ENCODE peak calls at places on chromosomes 6 and 20, in ten cellular contexts. N is GM23248; A is neural progenitor cell; O is CD8-positive, alpha-beta memory T cell; S is bronchial epithelial cell; T is aorta; H is A549; D is AG04450; U is fibroblast of mammary gland; E is astrocyte of the spinal cord. V is an unnamed sample.

GRCh38 chr6:72966628-72967280 is 258.5 kb downstream of the KHDC1L start:
- DNase-seq in N (peak), A (no peak), O (no peak), S (peak), T (no peak), H (no peak), D (no peak), U (peak), E (peak), V (peak)

GRCh38 chr6:170052991-170053821 is 237.7 kb downstream of the DLL1 start:
- DNase-seq in N (no peak), A (no peak), O (no peak), S (no peak), T (peak), H (no peak), D (no peak), U (no peak), E (no peak), V (no peak)

GRCh38 chr20:61353261-61353995 is 101.4 kb downstream of the CDH4 start:
- DNase-seq in N (peak), A (no peak), O (no peak), S (peak), T (no peak), H (no peak), D (no peak), U (peak), E (peak), V (peak)

GRCh38 chr6:150527100-150527499 is 72.6 kb upstream of the PLEKHG1 start:
- DNase-seq in N (peak), A (no peak), O (no peak), S (peak), T (peak), H (no peak), D (no peak), U (no peak), E (peak), V (peak)

GRCh38 chr6:27514906-27515495 is 42.1 kb upstream of the ZNF184 start:
- DNase-seq in N (no peak), A (no peak), O (no peak), S (no peak), T (no peak), H (no peak), D (no peak), U (no peak), E (no peak), V (no peak)

GRCh38 chr6:161131367-161131766 is 139.8 kb downstream of the MAP3K4 start:
- DNase-seq in N (no peak), A (no peak), O (no peak), S (no peak), T (no peak), H (no peak), D (no peak), U (no peak), E (no peak), V (no peak)

GRCh38 chr6:21295846-21296245 is 297.7 kb upstream of the SOX4 start:
- DNase-seq in N (no peak), A (no peak), O (no peak), S (no peak), T (no peak), H (no peak), D (peak), U (no peak), E (no peak), V (no peak)

GRCh38 chr6:52416629-52417151 is 3.5 kb upstream of the EFHC1 start:
- DNase-seq in N (peak), A (peak), O (peak), S (peak), T (no peak), H (peak), D (no peak), U (peak), E (peak), V (peak)

GRCh38 chr20:44911264-44911921 is 1.5 kb downstream of the PABPC1L start:
- DNase-seq in N (peak), A (peak), O (peak), S (peak), T (no peak), H (peak), D (no peak), U (peak), E (peak), V (peak)

GRCh38 chr6:157603314-157603940 is 219.6 kb upstream of the SNX9 start:
- DNase-seq in N (no peak), A (no peak), O (no peak), S (no peak), T (no peak), H (no peak), D (no peak), U (no peak), E (no peak), V (no peak)

GRCh38 chr6:2448826-2449571 is 203.6 kb upstream of the GMDS start:
- DNase-seq in N (peak), A (peak), O (no peak), S (peak), T (no peak), H (peak), D (peak), U (peak), E (peak), V (peak)

GRCh38 chr6:122609881-122610689 is at the start of gene PKIB:
- DNase-seq in N (peak), A (peak), O (peak), S (peak), T (peak), H (peak), D (no peak), U (peak), E (peak), V (peak)

GRCh38 chr20:8997720-8998119 is 71.2 kb upstream of the PLCB4 start:
- DNase-seq in N (no peak), A (no peak), O (no peak), S (no peak), T (no peak), H (no peak), D (no peak), U (no peak), E (no peak), V (no peak)

GRCh38 chr6:116447496-116448011 is 13.6 kb upstream of the CALHM6 start:
- DNase-seq in N (peak), A (no peak), O (no peak), S (peak), T (no peak), H (peak), D (peak), U (peak), E (peak), V (peak)

GRCh38 chr6:41974281-41974825 is 32.7 kb upstream of the CCND3 start:
- DNase-seq in N (no peak), A (no peak), O (no peak), S (no peak), T (no peak), H (no peak), D (no peak), U (no peak), E (no peak), V (no peak)

GRCh38 chr20:58011106-58011946 is 217.1 kb downstream of the ANKRD60 start:
- DNase-seq in N (no peak), A (no peak), O (no peak), S (no peak), T (no peak), H (no peak), D (no peak), U (no peak), E (no peak), V (no peak)

GRCh38 chr6:11218827-11219826 is 13.3 kb downstream of the NEDD9 start:
- DNase-seq in N (no peak), A (no peak), O (no peak), S (peak), T (peak), H (peak), D (no peak), U (no peak), E (no peak), V (no peak)

GRCh38 chr6:5205877-5206840 is 54.6 kb downstream of the LYRM4 start:
- DNase-seq in N (peak), A (no peak), O (no peak), S (peak), T (peak), H (peak), D (no peak), U (no peak), E (peak), V (peak)

GRCh38 chr6:5529733-5530132 is 268.4 kb downstream of the FARS2 start:
- DNase-seq in N (peak), A (no peak), O (no peak), S (no peak), T (no peak), H (no peak), D (no peak), U (peak), E (peak), V (no peak)

GRCh38 chr6:155377061-155377460 is 62.8 kb upstream of the TFB1M start:
- DNase-seq in N (peak), A (no peak), O (no peak), S (peak), T (no peak), H (peak), D (peak), U (peak), E (peak), V (peak)

GRCh38 chr6:168152306-168152963 is 73.4 kb upstream of the FRMD1 start:
- DNase-seq in N (no peak), A (no peak), O (no peak), S (no peak), T (no peak), H (no peak), D (no peak), U (no peak), E (no peak), V (no peak)

DNA sequence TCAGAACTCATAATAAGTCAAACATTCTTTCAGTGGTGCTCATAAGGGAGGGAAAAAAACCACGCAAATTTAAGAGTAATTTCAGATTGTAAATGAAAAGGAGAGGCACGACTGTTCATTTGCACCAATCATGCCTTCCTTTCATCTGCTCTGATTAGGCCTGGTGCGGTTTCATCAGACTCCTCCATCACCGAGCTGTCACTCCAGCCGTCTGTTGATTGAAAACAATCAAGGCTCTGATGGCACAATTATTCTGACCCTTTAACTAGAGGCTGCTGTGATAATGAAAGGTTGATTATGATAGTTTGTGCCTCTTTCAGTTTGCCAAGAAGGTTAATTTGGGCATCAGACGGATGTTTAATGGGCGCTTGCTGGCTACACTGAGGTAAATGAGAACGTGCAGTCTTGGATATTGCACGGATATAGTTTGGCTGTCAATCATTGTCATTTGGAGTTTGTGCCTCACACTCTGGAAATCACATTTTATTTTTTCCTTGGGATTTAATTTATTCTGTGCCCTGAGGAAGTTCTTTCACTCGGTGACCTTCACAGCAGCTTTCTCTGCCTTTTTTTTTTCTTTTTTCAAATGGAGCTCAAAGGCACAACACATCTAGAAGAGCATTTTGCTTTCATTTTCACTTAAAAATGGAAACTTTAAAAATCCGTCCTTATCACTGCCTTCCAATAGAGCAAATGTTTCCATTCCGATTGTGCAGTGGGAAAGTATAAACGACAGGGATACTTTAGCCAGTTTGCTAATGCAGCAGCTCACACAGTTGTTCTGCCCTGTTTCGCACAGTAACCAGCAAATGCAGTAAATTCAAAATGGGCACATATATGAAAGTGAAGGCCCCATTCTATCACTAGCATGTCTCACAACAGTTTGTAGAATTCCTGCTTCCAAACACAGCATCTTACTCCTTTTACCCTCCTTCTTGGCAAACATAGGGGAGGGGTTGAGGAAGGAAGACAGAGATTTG is 172.8 kb downstream of the KLHL32 start:
- DNase-seq in N (peak), A (no peak), O (no peak), S (no peak), T (no peak), H (no peak), D (no peak), U (no peak), E (no peak), V (no peak)
- H3K4me3 ChIP-seq in N (peak), A (no peak), O (no peak), S (no peak), T (no peak), H (no peak), D (no peak), U (no peak), E (no peak), V (no peak)

GRCh38 chr6:69988458-69989126 is 122.2 kb downstream of the COL19A1 start:
- DNase-seq in N (no peak), A (no peak), O (no peak), S (no peak), T (no peak), H (no peak), D (no peak), U (no peak), E (no peak), V (no peak)
- H3K4me3 ChIP-seq in N (no peak), A (no peak), O (no peak), S (no peak), T (no peak), H (no peak), D (no peak), U (no peak), E (no peak), V (no peak)

GRCh38 chr20:63008541-63009043 is 1.8 kb upstream of the BHLHE23 start:
- DNase-seq in N (no peak), A (no peak), O (no peak), S (no peak), T (no peak), H (no peak), D (no peak), U (no peak), E (no peak), V (no peak)
- H3K4me3 ChIP-seq in N (no peak), A (peak), O (no peak), S (no peak), T (no peak), H (no peak), D (no peak), U (no peak), E (no peak), V (no peak)

GRCh38 chr20:48820649-48820973 is 7.2 kb downstream of the PREX1 start:
- DNase-seq in N (no peak), A (no peak), O (no peak), S (no peak), T (no peak), H (no peak), D (no peak), U (no peak), E (no peak), V (no peak)

GRCh38 chr20:48819813-48820648 is 7.8 kb downstream of the PREX1 start:
- DNase-seq in N (no peak), A (no peak), O (no peak), S (no peak), T (no peak), H (no peak), D (no peak), U (no peak), E (no peak), V (no peak)

GRCh38 chr20:48818481-48818987 is 9.3 kb downstream of the PREX1 start:
- DNase-seq in N (no peak), A (no peak), O (peak), S (no peak), T (no peak), H (no peak), D (no peak), U (no peak), E (no peak), V (no peak)

GRCh38 chr20:48818031-48818370 is 9.8 kb downstream of the PREX1 start:
- DNase-seq in N (no peak), A (no peak), O (no peak), S (no peak), T (no peak), H (no peak), D (no peak), U (no peak), E (no peak), V (no peak)

GRCh38 chr20:48819089-48819488 is 8.7 kb downstream of the PREX1 start:
- DNase-seq in N (no peak), A (no peak), O (no peak), S (no peak), T (no peak), H (no peak), D (no peak), U (no peak), E (no peak), V (no peak)
- H3K4me3 ChIP-seq in N (no peak), A (no peak), O (peak), S (no peak), T (no peak), H (no peak), D (no peak), U (no peak), E (no peak), V (no peak)

DNA sequence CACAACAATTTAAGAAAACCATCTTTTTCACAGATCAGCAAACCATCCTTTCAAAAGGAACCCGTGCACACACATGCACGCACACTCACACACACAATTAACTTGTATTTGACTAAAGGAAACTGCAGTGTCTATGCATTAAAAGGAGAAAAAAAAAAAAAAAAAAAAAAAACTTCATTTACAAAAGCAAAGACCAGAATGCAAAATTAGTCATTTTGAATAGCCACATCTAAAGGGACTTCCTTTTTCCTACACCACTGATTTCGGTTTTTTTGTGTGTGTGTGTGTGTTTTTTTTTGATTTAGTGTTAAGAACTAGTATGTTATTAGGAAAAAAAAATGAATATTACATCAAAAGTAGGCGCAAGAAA is 6.3 kb downstream of the ZMYND8 start:
- DNase-seq in N (no peak), A (no peak), O (no peak), S (no peak), T (no peak), H (no peak), D (no peak), U (no peak), E (no peak), V (no peak)
- H3K4me3 ChIP-seq in N (peak), A (peak), O (peak), S (no peak), T (no peak), H (no peak), D (no peak), U (no peak), E (no peak), V (peak)

GRCh38 chr20:3797226-3797545 is 1.1 kb downstream of the CDC25B start:
- DNase-seq in N (no peak), A (no peak), O (peak), S (no peak), T (no peak), H (no peak), D (no peak), U (no peak), E (no peak), V (no peak)
- H3K4me3 ChIP-seq in N (peak), A (peak), O (peak), S (peak), T (no peak), H (peak), D (peak), U (peak), E (peak), V (peak)

GRCh38 chr6:15268130-15268908 is 22.4 kb downstream of the JARID2 start:
- DNase-seq in N (peak), A (peak), O (no peak), S (no peak), T (no peak), H (no peak), D (no peak), U (no peak), E (no peak), V (no peak)
- H3K4me3 ChIP-seq in N (peak), A (peak), O (no peak), S (no peak), T (no peak), H (no peak), D (no peak), U (no peak), E (no peak), V (no peak)

DNA sequence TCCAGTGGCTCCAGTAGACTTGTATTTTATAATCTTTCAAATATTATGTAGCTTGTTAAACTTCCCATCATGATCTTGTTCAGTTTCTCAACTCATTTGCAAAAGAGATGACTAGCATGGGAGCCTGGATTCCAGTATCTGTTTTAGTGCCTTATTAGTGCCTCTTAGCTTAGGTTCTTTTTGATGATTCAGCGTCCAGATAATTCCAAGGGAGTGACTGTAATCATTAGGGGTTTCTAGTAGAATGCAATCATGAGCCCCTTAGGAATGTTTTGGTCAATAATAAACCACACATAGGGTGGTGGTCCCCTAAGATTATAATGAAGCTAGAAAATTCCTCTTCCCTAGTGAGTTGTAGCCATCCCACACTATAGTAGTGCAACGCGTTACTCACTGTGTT is 7.0 kb downstream of the CD2AP start:
- DNase-seq in N (peak), A (no peak), O (no peak), S (peak), T (no peak), H (no peak), D (peak), U (peak), E (peak), V (peak)
- H3K4me3 ChIP-seq in N (peak), A (no peak), O (no peak), S (no peak), T (no peak), H (peak), D (no peak), U (no peak), E (no peak), V (no peak)

V was measured in epithelial cell of esophagus.